ENCODE peak calls at places on chromosomes 4 and X, in five cellular contexts. One of them, this sample, is unnamed.
A peak's percentile ranks its signal among the peaks of the same experiment; 100 is the strongest.

GRCh38 chr4:74522251-74522991 is 77.5 kb downstream of the AREG start:
- DNase-seq in uterus: no peak
- DNase-seq in osteocyte: no peak
- DNase-seq in CD4-positive, CD25-positive, alpha-beta regulatory T cell: no peak
- DNase-seq in fibroblast of gingiva: no peak
- DNase-seq in this sample: no peak

GRCh38 chrX:338281-338835 is 19.8 kb upstream of the GTPBP6 start:
- DNase-seq in fibroblast of gingiva: no peak
- DNase-seq in osteocyte: no peak
- DNase-seq in uterus: no peak
- DNase-seq in CD4-positive, CD25-positive, alpha-beta regulatory T cell: no peak
- DNase-seq in this sample: no peak

GRCh38 chr4:42673084-42673429 is 16.2 kb upstream of the ATP8A1 start:
- DNase-seq in osteocyte: no peak
- DNase-seq in uterus: no peak
- DNase-seq in CD4-positive, CD25-positive, alpha-beta regulatory T cell: no peak
- DNase-seq in fibroblast of gingiva: no peak
- DNase-seq in this sample: no peak

GRCh38 chrX:118756111-118756510 is 28.7 kb downstream of the IL13RA1 start:
- DNase-seq in CD4-positive, CD25-positive, alpha-beta regulatory T cell: no peak
- DNase-seq in uterus: no peak
- DNase-seq in fibroblast of gingiva: peak; percentile 6
- DNase-seq in osteocyte: no peak
- DNase-seq in this sample: no peak

GRCh38 chr4:129328176-129328575 is 232.2 kb downstream of the C4orf33 start:
- DNase-seq in fibroblast of gingiva: no peak
- DNase-seq in uterus: no peak
- DNase-seq in CD4-positive, CD25-positive, alpha-beta regulatory T cell: no peak
- DNase-seq in osteocyte: no peak
- DNase-seq in this sample: no peak

GRCh38 chrX:42755820-42756219 is 22.1 kb downstream of the PPP1R2C start:
- DNase-seq in osteocyte: no peak
- DNase-seq in fibroblast of gingiva: peak; percentile 62
- DNase-seq in CD4-positive, CD25-positive, alpha-beta regulatory T cell: no peak
- DNase-seq in uterus: peak; percentile 13
- DNase-seq in this sample: no peak

GRCh38 chr4:105666693-105667092 is 41.8 kb downstream of the INTS12 start:
- DNase-seq in CD4-positive, CD25-positive, alpha-beta regulatory T cell: no peak
- DNase-seq in uterus: no peak
- DNase-seq in osteocyte: no peak
- DNase-seq in fibroblast of gingiva: peak; percentile 43
- DNase-seq in this sample: no peak

GRCh38 chr4:29046716-29047115 is 1673.5 kb upstream of the PCDH7 start:
- DNase-seq in osteocyte: no peak
- DNase-seq in fibroblast of gingiva: no peak
- DNase-seq in uterus: no peak
- DNase-seq in CD4-positive, CD25-positive, alpha-beta regulatory T cell: no peak
- DNase-seq in this sample: no peak

GRCh38 chr4:140609548-140610425 is 41.0 kb upstream of the UCP1 start:
- DNase-seq in fibroblast of gingiva: peak; percentile 31
- DNase-seq in CD4-positive, CD25-positive, alpha-beta regulatory T cell: peak; percentile 34
- DNase-seq in osteocyte: no peak
- DNase-seq in uterus: no peak
- DNase-seq in this sample: no peak

GRCh38 chr4:24889991-24890390 is 22.9 kb downstream of the CCDC149 start:
- DNase-seq in fibroblast of gingiva: no peak
- DNase-seq in CD4-positive, CD25-positive, alpha-beta regulatory T cell: no peak
- DNase-seq in uterus: no peak
- DNase-seq in osteocyte: no peak
- DNase-seq in this sample: no peak

GRCh38 chr4:76639292-76639691 is 204.3 kb downstream of the SHROOM3 start:
- DNase-seq in uterus: no peak
- DNase-seq in fibroblast of gingiva: peak; percentile 18
- DNase-seq in CD4-positive, CD25-positive, alpha-beta regulatory T cell: no peak
- DNase-seq in osteocyte: no peak
- DNase-seq in this sample: no peak

GRCh38 chr4:8368061-8368481 is 72.5 kb downstream of the ACOX3 start:
- DNase-seq in fibroblast of gingiva: no peak
- DNase-seq in osteocyte: no peak
- DNase-seq in uterus: no peak
- DNase-seq in CD4-positive, CD25-positive, alpha-beta regulatory T cell: no peak
- DNase-seq in this sample: no peak

GRCh38 chr4:184287697-184288255 is 70.1 kb upstream of the ENPP6 start:
- DNase-seq in osteocyte: no peak
- DNase-seq in fibroblast of gingiva: peak; percentile 58
- DNase-seq in CD4-positive, CD25-positive, alpha-beta regulatory T cell: no peak
- DNase-seq in uterus: no peak
- DNase-seq in this sample: peak; percentile 77

GRCh38 chrX:74788545-74789086 is 136.6 kb downstream of the NEXMIF start:
- DNase-seq in fibroblast of gingiva: no peak
- DNase-seq in uterus: no peak
- DNase-seq in CD4-positive, CD25-positive, alpha-beta regulatory T cell: no peak
- DNase-seq in osteocyte: no peak
- DNase-seq in this sample: no peak

GRCh38 chr4:44662623-44663006 is 11.2 kb upstream of the YIPF7 start:
- DNase-seq in fibroblast of gingiva: no peak
- DNase-seq in uterus: no peak
- DNase-seq in CD4-positive, CD25-positive, alpha-beta regulatory T cell: no peak
- DNase-seq in osteocyte: no peak
- DNase-seq in this sample: no peak

GRCh38 chr4:7160439-7160838 is 31.9 kb upstream of the SORCS2 start:
- DNase-seq in uterus: peak; percentile 14
- DNase-seq in fibroblast of gingiva: no peak
- DNase-seq in osteocyte: no peak
- DNase-seq in CD4-positive, CD25-positive, alpha-beta regulatory T cell: no peak
- DNase-seq in this sample: no peak

GRCh38 chr4:3516061-3516835 is 16.0 kb downstream of the LRPAP1 start:
- DNase-seq in fibroblast of gingiva: no peak
- DNase-seq in CD4-positive, CD25-positive, alpha-beta regulatory T cell: no peak
- DNase-seq in osteocyte: no peak
- DNase-seq in uterus: no peak
- DNase-seq in this sample: no peak

GRCh38 chr4:185396724-185397402 is at the start of gene ANKRD37:
- DNase-seq in fibroblast of gingiva: no peak
- DNase-seq in osteocyte: no peak
- DNase-seq in uterus: no peak
- DNase-seq in CD4-positive, CD25-positive, alpha-beta regulatory T cell: no peak
- DNase-seq in this sample: no peak

GRCh38 chrX:72280210-72280882 is 3.3 kb upstream of the RPS4X start:
- DNase-seq in uterus: no peak
- DNase-seq in osteocyte: peak; percentile 64
- DNase-seq in fibroblast of gingiva: no peak
- DNase-seq in CD4-positive, CD25-positive, alpha-beta regulatory T cell: no peak
- DNase-seq in this sample: no peak

GRCh38 chrX:18886005-18886343 is 97.9 kb downstream of the PHKA2 start:
- DNase-seq in osteocyte: no peak
- DNase-seq in uterus: no peak
- DNase-seq in CD4-positive, CD25-positive, alpha-beta regulatory T cell: no peak
- DNase-seq in fibroblast of gingiva: no peak
- DNase-seq in this sample: no peak

GRCh38 chr4:147839200-147839599 is 107.3 kb downstream of the ARHGAP10 start:
- DNase-seq in osteocyte: no peak
- DNase-seq in fibroblast of gingiva: no peak
- DNase-seq in uterus: no peak
- DNase-seq in CD4-positive, CD25-positive, alpha-beta regulatory T cell: no peak
- DNase-seq in this sample: no peak

GRCh38 chrX:107153005-107153404 is 34.4 kb upstream of the RBM41 start:
- DNase-seq in CD4-positive, CD25-positive, alpha-beta regulatory T cell: no peak
- DNase-seq in fibroblast of gingiva: no peak
- DNase-seq in uterus: no peak
- DNase-seq in osteocyte: no peak
- DNase-seq in this sample: no peak

GRCh38 chrX:130529531-130529930 is 127.7 kb downstream of the RBMX2 start:
- DNase-seq in CD4-positive, CD25-positive, alpha-beta regulatory T cell: no peak
- DNase-seq in uterus: no peak
- DNase-seq in fibroblast of gingiva: no peak
- DNase-seq in osteocyte: no peak
- DNase-seq in this sample: no peak

GRCh38 chr4:120155287-120155686 is 88.6 kb upstream of the MAD2L1 start:
- DNase-seq in uterus: no peak
- DNase-seq in CD4-positive, CD25-positive, alpha-beta regulatory T cell: no peak
- DNase-seq in osteocyte: no peak
- DNase-seq in fibroblast of gingiva: peak; percentile 15
- DNase-seq in this sample: no peak

GRCh38 chr4:177455591-177455990 is 13.4 kb upstream of the AGA start:
- DNase-seq in osteocyte: no peak
- DNase-seq in uterus: no peak
- DNase-seq in fibroblast of gingiva: no peak
- DNase-seq in CD4-positive, CD25-positive, alpha-beta regulatory T cell: no peak
- DNase-seq in this sample: no peak

GRCh38 chr4:26088433-26088928 is 174.5 kb downstream of the SMIM20 start:
- DNase-seq in CD4-positive, CD25-positive, alpha-beta regulatory T cell: no peak
- DNase-seq in osteocyte: no peak
- DNase-seq in fibroblast of gingiva: peak; percentile 95
- DNase-seq in uterus: no peak
- DNase-seq in this sample: no peak

GRCh38 chrX:45557390-45557789 is 356.7 kb upstream of the DIPK2B start:
- DNase-seq in uterus: no peak
- DNase-seq in CD4-positive, CD25-positive, alpha-beta regulatory T cell: no peak
- DNase-seq in fibroblast of gingiva: peak; percentile 21
- DNase-seq in osteocyte: no peak
- DNase-seq in this sample: no peak

GRCh38 chrX:31656013-31656412 is 584.2 kb upstream of the FTHL17 start:
- DNase-seq in CD4-positive, CD25-positive, alpha-beta regulatory T cell: no peak
- DNase-seq in osteocyte: no peak
- DNase-seq in uterus: no peak
- DNase-seq in fibroblast of gingiva: no peak
- DNase-seq in this sample: no peak

GRCh38 chr4:125140966-125141495 is 173.7 kb upstream of the FAT4 start:
- DNase-seq in CD4-positive, CD25-positive, alpha-beta regulatory T cell: no peak
- DNase-seq in osteocyte: no peak
- DNase-seq in uterus: no peak
- DNase-seq in fibroblast of gingiva: peak; percentile 26
- DNase-seq in this sample: no peak

GRCh38 chrX:84216406-84216805 is 28.4 kb upstream of the RPS6KA6 start:
- DNase-seq in CD4-positive, CD25-positive, alpha-beta regulatory T cell: no peak
- DNase-seq in osteocyte: no peak
- DNase-seq in uterus: no peak
- DNase-seq in fibroblast of gingiva: no peak
- DNase-seq in this sample: no peak

GRCh38 chr4:32140636-32141035 is 1420.5 kb downstream of the PCDH7 start:
- DNase-seq in CD4-positive, CD25-positive, alpha-beta regulatory T cell: no peak
- DNase-seq in fibroblast of gingiva: peak; percentile 31
- DNase-seq in osteocyte: no peak
- DNase-seq in uterus: no peak
- DNase-seq in this sample: no peak

GRCh38 chr4:15366660-15367059 is 61.2 kb upstream of the C1QTNF7 start:
- DNase-seq in uterus: no peak
- DNase-seq in fibroblast of gingiva: no peak
- DNase-seq in osteocyte: no peak
- DNase-seq in CD4-positive, CD25-positive, alpha-beta regulatory T cell: no peak
- DNase-seq in this sample: no peak

This sample was measured in esophagus muscularis mucosa.